ENCODE peak calls at places on chromosomes 16 and 17, in five cellular contexts. R, X, J, U and A are unnamed samples.

GRCh38 chr17:2928294-2928890 is 132.2 kb downstream of the RAP1GAP2 start:
- DNase-seq in R (no peak), X (no peak), J (no peak), U (no peak), A (no peak)

GRCh38 chr16:11609474-11610120 is 22.9 kb upstream of the LITAF start:
- DNase-seq in R (no peak), X (no peak), J (peak; percentile 54), U (no peak), A (peak; percentile 92)

GRCh38 chr16:85303354-85303883 is 191.1 kb upstream of the CIBAR2 start:
- DNase-seq in R (no peak), X (peak; percentile 43), J (peak; percentile 60), U (no peak), A (peak; percentile 85)

GRCh38 chr16:3966681-3967080 is 86.2 kb upstream of the CREBBP start:
- DNase-seq in R (no peak), X (no peak), J (no peak), U (no peak), A (no peak)

GRCh38 chr17:40622509-40622928 is 25.1 kb downstream of the SMARCE1 start:
- DNase-seq in R (no peak), X (no peak), J (no peak), U (no peak), A (no peak)

GRCh38 chr16:89047331-89048086 is 46.1 kb upstream of the ACSF3 start:
- DNase-seq in R (no peak), X (no peak), J (no peak), U (no peak), A (no peak)

GRCh38 chr17:64378890-64379354 is 11.7 kb downstream of the PECAM1 start:
- DNase-seq in R (no peak), X (no peak), J (no peak), U (no peak), A (no peak)

GRCh38 chr17:80878876-80879722 is 112.5 kb upstream of the CHMP6 start:
- DNase-seq in R (no peak), X (no peak), J (no peak), U (no peak), A (no peak)

GRCh38 chr17:28684963-28685362 is 23.0 kb downstream of the SUPT6H start:
- DNase-seq in R (no peak), X (no peak), J (peak; percentile 84), U (peak; percentile 16), A (peak; percentile 4)

GRCh38 chr16:64910351-64910750 is 211.5 kb downstream of the CDH11 start:
- DNase-seq in R (peak; percentile 3), X (no peak), J (peak; percentile 87), U (peak; percentile 96), A (peak; percentile 1)

GRCh38 chr16:27314161-27314723 is 468 bp downstream of the IL4R start:
- DNase-seq in R (no peak), X (no peak), J (peak; percentile 98), U (peak; percentile 97), A (peak; percentile 70)

GRCh38 chr16:50311134-50311528 is 44.8 kb downstream of the ADCY7 start:
- DNase-seq in R (no peak), X (no peak), J (no peak), U (no peak), A (no peak)

GRCh38 chr17:39538875-39539274 is 68.8 kb downstream of the NEUROD2 start:
- DNase-seq in R (no peak), X (no peak), J (no peak), U (peak; percentile 27), A (no peak)

GRCh38 chr17:4004517-4005295 is 40.5 kb upstream of the ATP2A3 start:
- DNase-seq in R (no peak), X (peak; percentile 71), J (peak; percentile 44), U (no peak), A (peak; percentile 44)

GRCh38 chr17:64148017-64148631 is 18.2 kb upstream of the ERN1 start:
- DNase-seq in R (no peak), X (no peak), J (peak; percentile 13), U (no peak), A (no peak)

GRCh38 chr16:11253009-11253994 is 2.7 kb downstream of the SOCS1 start:
- DNase-seq in R (no peak), X (no peak), J (peak; percentile 60), U (peak; percentile 84), A (no peak)

GRCh38 chr17:43438626-43439529 is 40.1 kb downstream of the ARL4D start:
- DNase-seq in R (no peak), X (no peak), J (no peak), U (peak; percentile 44), A (no peak)

GRCh38 chr17:65183736-65184135 is 46.6 kb downstream of the RGS9 start:
- DNase-seq in R (peak; percentile 62), X (peak; percentile 65), J (peak; percentile 40), U (peak; percentile 70), A (no peak)

GRCh38 chr16:51359141-51359960 is 208.3 kb upstream of the SALL1 start:
- DNase-seq in R (peak; percentile 59), X (peak; percentile 88), J (peak; percentile 15), U (peak; percentile 5), A (no peak)

GRCh38 chr16:65781363-65781762 is 585.1 kb upstream of the CDH5 start:
- DNase-seq in R (no peak), X (no peak), J (no peak), U (peak; percentile 4), A (no peak)

GRCh38 chr16:2036200-2036966 is 9.7 kb downstream of the NHERF2 start:
- DNase-seq in R (no peak), X (no peak), J (no peak), U (no peak), A (no peak)
- H3K4me3 ChIP-seq in R (no peak overlapping the region), X (no peak overlapping the region), J (peak overlapping the region; percentile 7), U (no peak overlapping the region), A (no peak overlapping the region)

GRCh38 chr17:59361916-59362810 is 30.7 kb downstream of the YPEL2 start:
- DNase-seq in R (no peak), X (no peak), J (peak; percentile 91), U (peak; percentile 93), A (no peak)
- H3K14ac ChIP-seq in R (no peak overlapping the region), X (no peak overlapping the region), J (peak overlapping the region; percentile 49), U (peak overlapping the region; percentile 25), A (no peak overlapping the region)

DNA sequence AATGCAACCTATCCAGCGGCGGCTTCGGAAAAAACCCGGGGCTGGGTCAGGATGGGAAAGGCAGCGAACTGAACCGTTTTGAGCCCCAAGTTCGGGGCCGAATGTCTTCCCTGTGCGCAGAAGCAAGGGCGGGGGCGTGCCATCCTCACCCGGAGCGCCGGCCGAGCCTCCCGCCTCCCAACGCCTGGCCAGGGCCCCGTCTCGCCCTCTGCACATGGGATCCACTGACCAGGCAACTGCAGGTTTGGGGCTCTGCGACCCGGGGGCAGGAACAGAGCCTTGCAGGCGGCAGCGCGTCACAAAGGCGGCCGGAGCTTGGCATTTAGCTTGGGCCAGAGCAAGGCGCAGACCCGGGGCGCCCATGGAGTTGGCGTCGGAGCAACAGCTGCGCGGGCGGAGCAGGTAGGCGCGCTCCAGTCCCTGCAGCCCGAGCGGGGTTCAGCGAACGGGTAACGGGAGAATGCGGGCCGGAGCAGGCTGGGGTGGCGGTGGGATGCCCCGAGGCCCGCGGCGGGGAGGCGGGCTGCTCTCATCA is at the start of gene FBXO39:
- DNase-seq in R (no peak), X (peak; percentile 27), J (no peak), U (no peak), A (no peak)
- H3K4me3 ChIP-seq in R (peak within 1 kb of the TSS; percentile 29), X (no peak within 1 kb of the TSS), J (no peak within 1 kb of the TSS), U (no peak within 1 kb of the TSS), A (no peak within 1 kb of the TSS)

DNA sequence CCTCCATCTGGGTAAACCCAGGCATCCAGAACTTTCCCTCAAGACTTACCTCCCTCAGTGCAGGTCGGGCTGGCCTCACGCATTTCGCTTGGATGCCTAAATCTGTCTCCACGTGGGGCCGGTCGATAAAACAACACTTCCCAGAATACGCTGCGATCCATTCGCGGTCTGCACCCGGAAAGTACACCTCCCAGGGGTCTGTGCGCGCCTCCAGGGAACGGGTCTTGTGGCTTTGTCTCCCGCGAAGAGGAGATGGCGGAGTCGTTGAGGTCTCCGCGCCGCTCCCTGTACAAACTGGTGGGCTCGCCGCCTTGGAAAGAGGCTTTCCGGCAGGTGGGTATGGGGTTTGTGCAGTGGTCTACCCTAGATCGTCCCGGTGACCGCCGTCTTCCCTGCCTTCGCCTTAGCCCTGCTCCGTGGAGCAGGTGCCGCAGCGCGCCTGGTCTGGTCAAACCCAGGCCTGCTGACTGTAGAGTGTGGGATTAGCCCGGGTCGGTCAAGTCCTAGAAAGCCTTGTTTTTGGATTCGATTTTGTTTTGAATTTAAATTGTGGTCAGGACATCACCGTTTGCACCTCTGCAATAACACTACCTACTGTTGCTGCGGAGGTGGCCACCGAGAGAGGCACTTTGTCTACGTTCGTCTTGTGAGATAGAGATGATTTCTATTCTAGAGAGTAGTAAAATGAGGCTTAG is at the start of gene RPAIN:
- DNase-seq in R (peak; percentile 29), X (no peak), J (no peak), U (peak; percentile 80), A (no peak)
- H3K14ac ChIP-seq in R (no peak within 1 kb of the TSS), X (no peak within 1 kb of the TSS), J (peak within 1 kb of the TSS; percentile 57), U (peak within 1 kb of the TSS; percentile 89), A (peak within 1 kb of the TSS; percentile 95)

GRCh38 chr17:67492824-67493490 is 115.9 kb downstream of the PITPNC1 start:
- DNase-seq in R (no peak), X (no peak), J (no peak), U (peak; percentile 31), A (no peak)
- H3K4me3 ChIP-seq in R (no peak overlapping the region), X (no peak overlapping the region), J (no peak overlapping the region), U (no peak overlapping the region), A (no peak overlapping the region)

DNA sequence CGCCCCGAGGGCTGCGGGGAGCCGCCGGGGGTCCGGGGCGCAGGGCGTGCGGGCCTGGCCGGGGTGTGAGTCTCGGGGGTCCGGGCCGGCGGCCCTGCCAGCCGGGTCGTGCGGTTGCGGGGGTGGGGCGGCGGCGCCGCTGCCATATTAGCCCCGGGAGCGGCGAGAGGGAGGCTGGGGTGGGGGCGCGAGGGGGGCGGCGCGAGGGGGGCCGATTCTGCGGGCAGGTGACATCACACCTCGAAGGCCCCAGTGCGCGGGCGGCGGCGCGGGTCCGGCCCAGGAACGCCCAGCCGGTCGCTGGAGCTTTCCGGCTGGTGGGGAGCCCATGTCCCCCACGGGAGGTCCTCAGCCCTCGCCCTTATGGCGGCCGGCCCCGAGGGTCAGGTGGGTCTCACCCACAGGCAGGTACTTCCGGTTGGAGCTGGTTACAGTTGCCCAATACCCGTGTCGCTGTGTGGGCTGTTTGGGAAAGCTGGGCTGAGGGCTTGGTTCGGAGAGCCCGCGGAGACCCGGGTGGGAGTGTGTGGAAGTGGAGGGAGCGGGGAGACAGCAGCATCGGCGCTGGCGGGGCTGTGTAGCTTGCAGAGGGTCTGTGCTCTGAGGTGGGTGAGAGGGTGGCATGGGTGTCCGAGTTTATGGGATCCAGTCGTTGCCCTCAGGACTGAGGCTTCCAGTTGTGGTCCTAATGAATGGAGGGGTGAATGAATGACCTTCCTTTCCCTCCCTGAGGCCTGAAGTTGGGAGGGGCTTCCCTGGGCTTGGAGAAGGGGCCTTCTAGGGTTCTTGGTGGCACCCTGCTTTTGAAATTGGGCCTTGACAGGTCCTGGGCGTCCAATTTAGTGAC is 804 bp downstream of the ATP6V0C start:
- DNase-seq in R (no peak), X (no peak), J (no peak), U (no peak), A (peak; percentile 71)
- H3K14ac ChIP-seq in R (no peak overlapping the region), X (peak overlapping the region; percentile 71), J (peak overlapping the region; percentile 78), U (peak overlapping the region; percentile 76), A (peak overlapping the region; percentile 95)